ENCODE peak calls at places on chromosomes 4 and X, in ten cellular contexts. H is mucosa of descending colon; J is sciatic nerve; L is mesothelial cell of epicardium; V is fibroblast of lung; A is caudate nucleus; O is HEK293T; F is activated naive CD8-positive, alpha-beta T cell treated with anti-CD3 and anti-CD28 coated beads, Interleukin-2, amount 50 U/mL, for 24 hours; C is AG08396; Q is globus pallidus. B is an unnamed sample.

GRCh38 chrX:24676403-24677024 is 17.2 kb upstream of the POLA1 start:
- DNase-seq in L (no peak), O (peak), C (peak), H (no peak), V (peak), J (no peak), F (no peak), Q (no peak), A (no peak), B (no peak)

GRCh38 chr4:8053688-8054449 is 104.7 kb downstream of the ABLIM2 start:
- DNase-seq in Q (no peak), H (no peak), J (no peak), L (no peak), V (no peak), O (no peak), C (no peak), F (no peak), A (no peak), B (no peak)

GRCh38 chr4:156578713-156579112 is 392.9 kb downstream of the PDGFC start:
- DNase-seq in A (no peak), O (no peak), C (no peak), Q (no peak), V (no peak), J (no peak), L (no peak), H (no peak), F (no peak), B (no peak)

GRCh38 chr4:87213425-87213824 is 7.0 kb downstream of the KLHL8 start:
- DNase-seq in L (no peak), Q (no peak), C (no peak), V (peak), J (no peak), F (no peak), A (no peak), O (no peak), H (no peak), B (no peak)

GRCh38 chrX:13494562-13494961 is 74.8 kb upstream of the EGFL6 start:
- DNase-seq in A (no peak), O (no peak), V (no peak), H (no peak), Q (no peak), L (no peak), J (no peak), F (no peak), C (no peak), B (no peak)

GRCh38 chr4:73423184-73423583 is 12.8 kb upstream of the AFP start:
- DNase-seq in F (no peak), V (no peak), C (no peak), H (no peak), A (no peak), O (no peak), J (no peak), L (no peak), Q (no peak), B (no peak)

GRCh38 chr4:105455182-105455581 is 18.7 kb downstream of the PPA2 start:
- DNase-seq in V (no peak), J (no peak), F (no peak), H (no peak), A (no peak), O (no peak), L (no peak), C (no peak), Q (no peak), B (no peak)

GRCh38 chr4:7823416-7823824 is 116.2 kb downstream of the AFAP1 start:
- DNase-seq in O (no peak), V (peak), A (no peak), Q (no peak), L (no peak), H (peak), F (no peak), J (no peak), C (no peak), B (no peak)

GRCh38 chr4:16685536-16685935 is 212.9 kb downstream of the LDB2 start:
- DNase-seq in J (no peak), V (no peak), F (no peak), O (no peak), Q (no peak), A (no peak), L (no peak), C (no peak), H (no peak), B (no peak)

GRCh38 chrX:57906790-57907189 is 3.5 kb downstream of the ZXDA start:
- DNase-seq in A (no peak), H (no peak), J (no peak), V (peak), C (peak), F (no peak), L (no peak), Q (no peak), O (no peak), B (no peak)

GRCh38 chr4:183499389-183499788 is 5.5 kb upstream of the ING2 start:
- DNase-seq in H (no peak), O (no peak), C (no peak), J (no peak), A (no peak), Q (no peak), F (no peak), L (no peak), V (no peak), B (no peak)

GRCh38 chr4:36712013-36712412 is 430.6 kb downstream of the DTHD1 start:
- DNase-seq in V (peak), H (no peak), O (no peak), L (no peak), C (no peak), A (no peak), Q (no peak), F (no peak), J (no peak), B (no peak)

B was measured in foreskin melanocyte.